ENCODE peak calls at places on chromosome 15, in ten cellular contexts. One of them, this sample, is unnamed.

GRCh38 chr15:76448755-76449154 is 112.2 kb downstream of the ISL2 start:
- DNase-seq in T-helper 17 cell: no peak
- DNase-seq in IMR-90: no peak
- DNase-seq in B cell: no peak
- DNase-seq in NK-92 treated with Interleukin-12 subunit alpha and Interleukin-12 subunit beta, amount 100 ng/mL, for 24 hours: no peak
- DNase-seq in GM13976: no peak
- DNase-seq in Right ventricle myocardium superior: no peak
- DNase-seq in HFFc6: no peak
- DNase-seq in activated T-cell treated with anti-CD3 and anti-CD28 coated beads, Interleukin-2, amount 50 U/mL, for 48 hours: no peak
- DNase-seq in colonic mucosa: no peak
- DNase-seq in this sample: no peak

GRCh38 chr15:66824374-66824773 is 122.3 kb downstream of the SMAD6 start:
- DNase-seq in colonic mucosa: no peak
- DNase-seq in T-helper 17 cell: no peak
- DNase-seq in IMR-90: no peak
- DNase-seq in HFFc6: no peak
- DNase-seq in Right ventricle myocardium superior: no peak
- DNase-seq in NK-92 treated with Interleukin-12 subunit alpha and Interleukin-12 subunit beta, amount 100 ng/mL, for 24 hours: no peak
- DNase-seq in activated T-cell treated with anti-CD3 and anti-CD28 coated beads, Interleukin-2, amount 50 U/mL, for 48 hours: no peak
- DNase-seq in GM13976: no peak
- DNase-seq in B cell: no peak
- DNase-seq in this sample: no peak

GRCh38 chr15:47806008-47806407 is 88.7 kb downstream of the SEMA6D start:
- DNase-seq in B cell: no peak
- DNase-seq in GM13976: no peak
- DNase-seq in HFFc6: no peak
- DNase-seq in activated T-cell treated with anti-CD3 and anti-CD28 coated beads, Interleukin-2, amount 50 U/mL, for 48 hours: no peak
- DNase-seq in colonic mucosa: no peak
- DNase-seq in NK-92 treated with Interleukin-12 subunit alpha and Interleukin-12 subunit beta, amount 100 ng/mL, for 24 hours: no peak
- DNase-seq in IMR-90: no peak
- DNase-seq in T-helper 17 cell: no peak
- DNase-seq in Right ventricle myocardium superior: no peak
- DNase-seq in this sample: no peak

GRCh38 chr15:70503798-70504304 is 259.5 kb downstream of the UACA start:
- DNase-seq in activated T-cell treated with anti-CD3 and anti-CD28 coated beads, Interleukin-2, amount 50 U/mL, for 48 hours: no peak
- DNase-seq in Right ventricle myocardium superior: no peak
- DNase-seq in HFFc6: no peak
- DNase-seq in GM13976: no peak
- DNase-seq in T-helper 17 cell: no peak
- DNase-seq in colonic mucosa: no peak
- DNase-seq in IMR-90: no peak
- DNase-seq in B cell: no peak
- DNase-seq in NK-92 treated with Interleukin-12 subunit alpha and Interleukin-12 subunit beta, amount 100 ng/mL, for 24 hours: no peak
- DNase-seq in this sample: no peak

GRCh38 chr15:94027571-94027970 is 203.8 kb upstream of the MCTP2 start:
- DNase-seq in IMR-90: no peak
- DNase-seq in colonic mucosa: no peak
- DNase-seq in activated T-cell treated with anti-CD3 and anti-CD28 coated beads, Interleukin-2, amount 50 U/mL, for 48 hours: no peak
- DNase-seq in Right ventricle myocardium superior: no peak
- DNase-seq in B cell: no peak
- DNase-seq in T-helper 17 cell: no peak
- DNase-seq in HFFc6: peak; percentile 15
- DNase-seq in GM13976: no peak
- DNase-seq in NK-92 treated with Interleukin-12 subunit alpha and Interleukin-12 subunit beta, amount 100 ng/mL, for 24 hours: no peak
- DNase-seq in this sample: no peak

GRCh38 chr15:27951191-27951890 is 147.8 kb downstream of the OCA2 start:
- DNase-seq in Right ventricle myocardium superior: no peak
- DNase-seq in T-helper 17 cell: no peak
- DNase-seq in GM13976: no peak
- DNase-seq in IMR-90: no peak
- DNase-seq in activated T-cell treated with anti-CD3 and anti-CD28 coated beads, Interleukin-2, amount 50 U/mL, for 48 hours: no peak
- DNase-seq in colonic mucosa: no peak
- DNase-seq in HFFc6: no peak
- DNase-seq in NK-92 treated with Interleukin-12 subunit alpha and Interleukin-12 subunit beta, amount 100 ng/mL, for 24 hours: no peak
- DNase-seq in B cell: no peak
- DNase-seq in this sample: no peak

GRCh38 chr15:76286231-76286879 is 24.9 kb downstream of the ETFA start:
- DNase-seq in B cell: peak; percentile 49
- DNase-seq in Right ventricle myocardium superior: no peak
- DNase-seq in GM13976: peak; percentile 66
- DNase-seq in activated T-cell treated with anti-CD3 and anti-CD28 coated beads, Interleukin-2, amount 50 U/mL, for 48 hours: no peak
- DNase-seq in T-helper 17 cell: no peak
- DNase-seq in colonic mucosa: no peak
- DNase-seq in NK-92 treated with Interleukin-12 subunit alpha and Interleukin-12 subunit beta, amount 100 ng/mL, for 24 hours: peak; percentile 6
- DNase-seq in IMR-90: peak; percentile 7
- DNase-seq in HFFc6: no peak
- DNase-seq in this sample: no peak

GRCh38 chr15:64157599-64158125 is 5.2 kb downstream of the PPIB start:
- DNase-seq in GM13976: no peak
- DNase-seq in B cell: no peak
- DNase-seq in T-helper 17 cell: no peak
- DNase-seq in activated T-cell treated with anti-CD3 and anti-CD28 coated beads, Interleukin-2, amount 50 U/mL, for 48 hours: no peak
- DNase-seq in HFFc6: no peak
- DNase-seq in colonic mucosa: no peak
- DNase-seq in Right ventricle myocardium superior: no peak
- DNase-seq in IMR-90: no peak
- DNase-seq in NK-92 treated with Interleukin-12 subunit alpha and Interleukin-12 subunit beta, amount 100 ng/mL, for 24 hours: no peak
- DNase-seq in this sample: no peak

GRCh38 chr15:31296304-31297220 is 30.1 kb upstream of the KLF13 start:
- DNase-seq in T-helper 17 cell: no peak
- DNase-seq in B cell: no peak
- DNase-seq in colonic mucosa: peak; percentile 89
- DNase-seq in Right ventricle myocardium superior: no peak
- DNase-seq in GM13976: no peak
- DNase-seq in NK-92 treated with Interleukin-12 subunit alpha and Interleukin-12 subunit beta, amount 100 ng/mL, for 24 hours: no peak
- DNase-seq in HFFc6: no peak
- DNase-seq in IMR-90: no peak
- DNase-seq in activated T-cell treated with anti-CD3 and anti-CD28 coated beads, Interleukin-2, amount 50 U/mL, for 48 hours: peak; percentile 9
- DNase-seq in this sample: no peak

GRCh38 chr15:89121414-89121813 is 33.2 kb downstream of the ABHD2 start:
- DNase-seq in NK-92 treated with Interleukin-12 subunit alpha and Interleukin-12 subunit beta, amount 100 ng/mL, for 24 hours: no peak
- DNase-seq in activated T-cell treated with anti-CD3 and anti-CD28 coated beads, Interleukin-2, amount 50 U/mL, for 48 hours: no peak
- DNase-seq in T-helper 17 cell: no peak
- DNase-seq in Right ventricle myocardium superior: no peak
- DNase-seq in colonic mucosa: peak; percentile 78
- DNase-seq in IMR-90: no peak
- DNase-seq in HFFc6: no peak
- DNase-seq in B cell: no peak
- DNase-seq in GM13976: no peak
- DNase-seq in this sample: no peak

GRCh38 chr15:65028338-65028737 is 1.1 kb downstream of the MTFMT start:
- DNase-seq in IMR-90: no peak
- DNase-seq in Right ventricle myocardium superior: no peak
- DNase-seq in HFFc6: no peak
- DNase-seq in GM13976: no peak
- DNase-seq in activated T-cell treated with anti-CD3 and anti-CD28 coated beads, Interleukin-2, amount 50 U/mL, for 48 hours: no peak
- DNase-seq in B cell: no peak
- DNase-seq in T-helper 17 cell: no peak
- DNase-seq in NK-92 treated with Interleukin-12 subunit alpha and Interleukin-12 subunit beta, amount 100 ng/mL, for 24 hours: no peak
- DNase-seq in colonic mucosa: peak; percentile 57
- DNase-seq in this sample: no peak

GRCh38 chr15:50222181-50222580 is 40.2 kb downstream of the SLC27A2 start:
- DNase-seq in NK-92 treated with Interleukin-12 subunit alpha and Interleukin-12 subunit beta, amount 100 ng/mL, for 24 hours: no peak
- DNase-seq in IMR-90: no peak
- DNase-seq in HFFc6: no peak
- DNase-seq in T-helper 17 cell: no peak
- DNase-seq in Right ventricle myocardium superior: no peak
- DNase-seq in GM13976: no peak
- DNase-seq in B cell: no peak
- DNase-seq in activated T-cell treated with anti-CD3 and anti-CD28 coated beads, Interleukin-2, amount 50 U/mL, for 48 hours: no peak
- DNase-seq in colonic mucosa: no peak
- DNase-seq in this sample: no peak

GRCh38 chr15:50017522-50017921 is 101.5 kb downstream of the ATP8B4 start:
- DNase-seq in activated T-cell treated with anti-CD3 and anti-CD28 coated beads, Interleukin-2, amount 50 U/mL, for 48 hours: no peak
- DNase-seq in T-helper 17 cell: no peak
- DNase-seq in Right ventricle myocardium superior: no peak
- DNase-seq in GM13976: no peak
- DNase-seq in colonic mucosa: no peak
- DNase-seq in HFFc6: no peak
- DNase-seq in NK-92 treated with Interleukin-12 subunit alpha and Interleukin-12 subunit beta, amount 100 ng/mL, for 24 hours: no peak
- DNase-seq in B cell: no peak
- DNase-seq in IMR-90: no peak
- DNase-seq in this sample: no peak

GRCh38 chr15:88275804-88276203 is 19.3 kb upstream of the NTRK3 start:
- DNase-seq in B cell: no peak
- DNase-seq in IMR-90: no peak
- DNase-seq in NK-92 treated with Interleukin-12 subunit alpha and Interleukin-12 subunit beta, amount 100 ng/mL, for 24 hours: no peak
- DNase-seq in GM13976: no peak
- DNase-seq in HFFc6: no peak
- DNase-seq in colonic mucosa: no peak
- DNase-seq in T-helper 17 cell: no peak
- DNase-seq in Right ventricle myocardium superior: no peak
- DNase-seq in activated T-cell treated with anti-CD3 and anti-CD28 coated beads, Interleukin-2, amount 50 U/mL, for 48 hours: no peak
- DNase-seq in this sample: no peak

GRCh38 chr15:57334257-57334656 is 42.0 kb upstream of the CGNL1 start:
- DNase-seq in T-helper 17 cell: no peak
- DNase-seq in IMR-90: peak; percentile 31
- DNase-seq in colonic mucosa: no peak
- DNase-seq in HFFc6: no peak
- DNase-seq in GM13976: no peak
- DNase-seq in NK-92 treated with Interleukin-12 subunit alpha and Interleukin-12 subunit beta, amount 100 ng/mL, for 24 hours: no peak
- DNase-seq in activated T-cell treated with anti-CD3 and anti-CD28 coated beads, Interleukin-2, amount 50 U/mL, for 48 hours: no peak
- DNase-seq in B cell: no peak
- DNase-seq in Right ventricle myocardium superior: no peak
- DNase-seq in this sample: peak; percentile 87

GRCh38 chr15:31869640-31870335 is 160.5 kb upstream of the CHRNA7 start:
- DNase-seq in Right ventricle myocardium superior: no peak
- DNase-seq in HFFc6: no peak
- DNase-seq in activated T-cell treated with anti-CD3 and anti-CD28 coated beads, Interleukin-2, amount 50 U/mL, for 48 hours: no peak
- DNase-seq in colonic mucosa: no peak
- DNase-seq in IMR-90: no peak
- DNase-seq in GM13976: no peak
- DNase-seq in B cell: no peak
- DNase-seq in NK-92 treated with Interleukin-12 subunit alpha and Interleukin-12 subunit beta, amount 100 ng/mL, for 24 hours: no peak
- DNase-seq in T-helper 17 cell: no peak
- DNase-seq in this sample: no peak

GRCh38 chr15:81273200-81273599 is 50.7 kb downstream of the STARD5 start:
- DNase-seq in colonic mucosa: no peak
- DNase-seq in HFFc6: no peak
- DNase-seq in B cell: no peak
- DNase-seq in GM13976: no peak
- DNase-seq in IMR-90: no peak
- DNase-seq in T-helper 17 cell: no peak
- DNase-seq in NK-92 treated with Interleukin-12 subunit alpha and Interleukin-12 subunit beta, amount 100 ng/mL, for 24 hours: no peak
- DNase-seq in Right ventricle myocardium superior: no peak
- DNase-seq in activated T-cell treated with anti-CD3 and anti-CD28 coated beads, Interleukin-2, amount 50 U/mL, for 48 hours: no peak
- DNase-seq in this sample: no peak

GRCh38 chr15:53193149-53193548 is 403.0 kb upstream of the ONECUT1 start:
- DNase-seq in GM13976: peak; percentile 21
- DNase-seq in Right ventricle myocardium superior: no peak
- DNase-seq in NK-92 treated with Interleukin-12 subunit alpha and Interleukin-12 subunit beta, amount 100 ng/mL, for 24 hours: no peak
- DNase-seq in IMR-90: no peak
- DNase-seq in activated T-cell treated with anti-CD3 and anti-CD28 coated beads, Interleukin-2, amount 50 U/mL, for 48 hours: no peak
- DNase-seq in HFFc6: no peak
- DNase-seq in B cell: no peak
- DNase-seq in T-helper 17 cell: no peak
- DNase-seq in colonic mucosa: no peak
- DNase-seq in this sample: peak; percentile 38

GRCh38 chr15:63942486-63943365 is 103.6 kb downstream of the DAPK2 start:
- DNase-seq in B cell: no peak
- DNase-seq in colonic mucosa: peak; percentile 10
- DNase-seq in activated T-cell treated with anti-CD3 and anti-CD28 coated beads, Interleukin-2, amount 50 U/mL, for 48 hours: peak; percentile 13
- DNase-seq in T-helper 17 cell: no peak
- DNase-seq in NK-92 treated with Interleukin-12 subunit alpha and Interleukin-12 subunit beta, amount 100 ng/mL, for 24 hours: no peak
- DNase-seq in GM13976: no peak
- DNase-seq in HFFc6: no peak
- DNase-seq in IMR-90: no peak
- DNase-seq in Right ventricle myocardium superior: no peak
- DNase-seq in this sample: no peak

GRCh38 chr15:50685191-50685975 is 1.2 kb downstream of the TRPM7 start:
- DNase-seq in activated T-cell treated with anti-CD3 and anti-CD28 coated beads, Interleukin-2, amount 50 U/mL, for 48 hours: no peak
- DNase-seq in IMR-90: peak; percentile 32
- DNase-seq in NK-92 treated with Interleukin-12 subunit alpha and Interleukin-12 subunit beta, amount 100 ng/mL, for 24 hours: no peak
- DNase-seq in Right ventricle myocardium superior: no peak
- DNase-seq in B cell: no peak
- DNase-seq in HFFc6: no peak
- DNase-seq in T-helper 17 cell: no peak
- DNase-seq in GM13976: no peak
- DNase-seq in colonic mucosa: no peak
- DNase-seq in this sample: no peak

GRCh38 chr15:26967719-26968269 is 3.2 kb upstream of the GABRG3 start:
- DNase-seq in T-helper 17 cell: no peak
- DNase-seq in NK-92 treated with Interleukin-12 subunit alpha and Interleukin-12 subunit beta, amount 100 ng/mL, for 24 hours: no peak
- DNase-seq in B cell: no peak
- DNase-seq in HFFc6: no peak
- DNase-seq in IMR-90: no peak
- DNase-seq in GM13976: no peak
- DNase-seq in colonic mucosa: no peak
- DNase-seq in activated T-cell treated with anti-CD3 and anti-CD28 coated beads, Interleukin-2, amount 50 U/mL, for 48 hours: no peak
- DNase-seq in Right ventricle myocardium superior: no peak
- DNase-seq in this sample: no peak

GRCh38 chr15:77474310-77474986 is 53.8 kb downstream of the HMG20A start:
- DNase-seq in IMR-90: no peak
- DNase-seq in NK-92 treated with Interleukin-12 subunit alpha and Interleukin-12 subunit beta, amount 100 ng/mL, for 24 hours: no peak
- DNase-seq in B cell: no peak
- DNase-seq in Right ventricle myocardium superior: no peak
- DNase-seq in GM13976: no peak
- DNase-seq in activated T-cell treated with anti-CD3 and anti-CD28 coated beads, Interleukin-2, amount 50 U/mL, for 48 hours: no peak
- DNase-seq in colonic mucosa: no peak
- DNase-seq in T-helper 17 cell: no peak
- DNase-seq in HFFc6: no peak
- DNase-seq in this sample: no peak

GRCh38 chr15:72184165-72184811 is 13.3 kb downstream of the GRAMD2A start:
- DNase-seq in Right ventricle myocardium superior: no peak
- DNase-seq in T-helper 17 cell: no peak
- DNase-seq in colonic mucosa: no peak
- DNase-seq in B cell: no peak
- DNase-seq in NK-92 treated with Interleukin-12 subunit alpha and Interleukin-12 subunit beta, amount 100 ng/mL, for 24 hours: no peak
- DNase-seq in HFFc6: peak; percentile 35
- DNase-seq in activated T-cell treated with anti-CD3 and anti-CD28 coated beads, Interleukin-2, amount 50 U/mL, for 48 hours: no peak
- DNase-seq in IMR-90: no peak
- DNase-seq in GM13976: no peak
- DNase-seq in this sample: no peak

GRCh38 chr15:74275957-74276356 is 39.8 kb downstream of the CCDC33 start:
- DNase-seq in activated T-cell treated with anti-CD3 and anti-CD28 coated beads, Interleukin-2, amount 50 U/mL, for 48 hours: no peak
- DNase-seq in NK-92 treated with Interleukin-12 subunit alpha and Interleukin-12 subunit beta, amount 100 ng/mL, for 24 hours: no peak
- DNase-seq in Right ventricle myocardium superior: no peak
- DNase-seq in IMR-90: no peak
- DNase-seq in T-helper 17 cell: no peak
- DNase-seq in HFFc6: no peak
- DNase-seq in GM13976: no peak
- DNase-seq in colonic mucosa: no peak
- DNase-seq in B cell: no peak
- DNase-seq in this sample: no peak

GRCh38 chr15:51103330-51103729 is 8.6 kb upstream of the TNFAIP8L3 start:
- DNase-seq in IMR-90: peak; percentile 89
- DNase-seq in GM13976: no peak
- DNase-seq in T-helper 17 cell: no peak
- DNase-seq in colonic mucosa: no peak
- DNase-seq in NK-92 treated with Interleukin-12 subunit alpha and Interleukin-12 subunit beta, amount 100 ng/mL, for 24 hours: no peak
- DNase-seq in HFFc6: peak; percentile 55
- DNase-seq in Right ventricle myocardium superior: no peak
- DNase-seq in B cell: no peak
- DNase-seq in activated T-cell treated with anti-CD3 and anti-CD28 coated beads, Interleukin-2, amount 50 U/mL, for 48 hours: no peak
- DNase-seq in this sample: no peak

GRCh38 chr15:45115312-45115820 is 1.2 kb downstream of the DUOXA2 start:
- DNase-seq in GM13976: no peak
- DNase-seq in activated T-cell treated with anti-CD3 and anti-CD28 coated beads, Interleukin-2, amount 50 U/mL, for 48 hours: no peak
- DNase-seq in T-helper 17 cell: no peak
- DNase-seq in colonic mucosa: no peak
- DNase-seq in IMR-90: no peak
- DNase-seq in Right ventricle myocardium superior: no peak
- DNase-seq in B cell: no peak
- DNase-seq in HFFc6: no peak
- DNase-seq in NK-92 treated with Interleukin-12 subunit alpha and Interleukin-12 subunit beta, amount 100 ng/mL, for 24 hours: no peak
- DNase-seq in this sample: no peak

GRCh38 chr15:57403532-57403931 is 27.2 kb downstream of the CGNL1 start:
- DNase-seq in Right ventricle myocardium superior: no peak
- DNase-seq in T-helper 17 cell: no peak
- DNase-seq in IMR-90: no peak
- DNase-seq in NK-92 treated with Interleukin-12 subunit alpha and Interleukin-12 subunit beta, amount 100 ng/mL, for 24 hours: no peak
- DNase-seq in activated T-cell treated with anti-CD3 and anti-CD28 coated beads, Interleukin-2, amount 50 U/mL, for 48 hours: no peak
- DNase-seq in colonic mucosa: no peak
- DNase-seq in B cell: no peak
- DNase-seq in HFFc6: no peak
- DNase-seq in GM13976: no peak
- DNase-seq in this sample: no peak

This sample was measured in Kasumi-1.